ENCODE peak calls at places on chromosomes 7 and 10, in seven cellular contexts. One of them, this sample, is unnamed.

GRCh38 chr10:99548041-99548530 is 15.3 kb downstream of the NKX2-3 start:
- DNase-seq in AG20443: peak
- DNase-seq in NCI-H2081: no peak
- DNase-seq in ovary: no peak
- DNase-seq in activated CD4-positive, CD25-positive, alpha-beta regulatory T cell: no peak
- DNase-seq in GM20000: peak
- DNase-seq in Panc1: no peak
- DNase-seq in this sample: no peak

GRCh38 chr7:137298464-137298794 is 45.1 kb downstream of the PTN start:
- DNase-seq in NCI-H2081: peak
- DNase-seq in AG20443: no peak
- DNase-seq in GM20000: no peak
- DNase-seq in activated CD4-positive, CD25-positive, alpha-beta regulatory T cell: no peak
- DNase-seq in ovary: no peak
- DNase-seq in Panc1: no peak
- DNase-seq in this sample: no peak

GRCh38 chr10:128780379-128780778 is 654.2 kb upstream of the MKI67 start:
- DNase-seq in Panc1: no peak
- DNase-seq in AG20443: no peak
- DNase-seq in activated CD4-positive, CD25-positive, alpha-beta regulatory T cell: no peak
- DNase-seq in NCI-H2081: no peak
- DNase-seq in GM20000: no peak
- DNase-seq in ovary: no peak
- DNase-seq in this sample: no peak

GRCh38 chr10:61974611-61975010 is 73.1 kb downstream of the ARID5B start:
- DNase-seq in AG20443: no peak
- DNase-seq in GM20000: no peak
- DNase-seq in Panc1: no peak
- DNase-seq in ovary: peak
- DNase-seq in activated CD4-positive, CD25-positive, alpha-beta regulatory T cell: no peak
- DNase-seq in NCI-H2081: peak
- DNase-seq in this sample: no peak

GRCh38 chr10:21860718-21861117 is 142.8 kb downstream of the DNAJC1 start:
- DNase-seq in ovary: no peak
- DNase-seq in AG20443: no peak
- DNase-seq in activated CD4-positive, CD25-positive, alpha-beta regulatory T cell: no peak
- DNase-seq in Panc1: no peak
- DNase-seq in NCI-H2081: no peak
- DNase-seq in GM20000: no peak
- DNase-seq in this sample: no peak

GRCh38 chr7:130453051-130453450 is 12.2 kb upstream of the CEP41 start:
- DNase-seq in GM20000: no peak
- DNase-seq in AG20443: no peak
- DNase-seq in Panc1: no peak
- DNase-seq in activated CD4-positive, CD25-positive, alpha-beta regulatory T cell: no peak
- DNase-seq in NCI-H2081: no peak
- DNase-seq in ovary: no peak
- DNase-seq in this sample: no peak

GRCh38 chr7:80488406-80488805 is 23.5 kb downstream of the GNAT3 start:
- DNase-seq in Panc1: no peak
- DNase-seq in ovary: no peak
- DNase-seq in GM20000: no peak
- DNase-seq in AG20443: no peak
- DNase-seq in NCI-H2081: no peak
- DNase-seq in activated CD4-positive, CD25-positive, alpha-beta regulatory T cell: no peak
- DNase-seq in this sample: no peak

GRCh38 chr7:117731455-117731854 is 141.8 kb downstream of the CTTNBP2 start:
- DNase-seq in activated CD4-positive, CD25-positive, alpha-beta regulatory T cell: no peak
- DNase-seq in NCI-H2081: peak
- DNase-seq in ovary: no peak
- DNase-seq in AG20443: no peak
- DNase-seq in GM20000: peak
- DNase-seq in Panc1: no peak
- DNase-seq in this sample: no peak

GRCh38 chr10:13001041-13001886 is at the start of gene CCDC3:
- DNase-seq in AG20443: peak
- DNase-seq in Panc1: no peak
- DNase-seq in ovary: peak
- DNase-seq in NCI-H2081: peak
- DNase-seq in activated CD4-positive, CD25-positive, alpha-beta regulatory T cell: no peak
- DNase-seq in GM20000: peak
- DNase-seq in this sample: peak

GRCh38 chr10:8116926-8117493 is 62.5 kb downstream of the GATA3 start:
- DNase-seq in AG20443: no peak
- DNase-seq in GM20000: no peak
- DNase-seq in NCI-H2081: no peak
- DNase-seq in activated CD4-positive, CD25-positive, alpha-beta regulatory T cell: no peak
- DNase-seq in ovary: no peak
- DNase-seq in Panc1: no peak
- DNase-seq in this sample: no peak

GRCh38 chr10:29411666-29412335 is 122.9 kb downstream of the LYZL1 start:
- DNase-seq in GM20000: no peak
- DNase-seq in Panc1: no peak
- DNase-seq in activated CD4-positive, CD25-positive, alpha-beta regulatory T cell: no peak
- DNase-seq in NCI-H2081: no peak
- DNase-seq in ovary: no peak
- DNase-seq in AG20443: no peak
- DNase-seq in this sample: no peak

GRCh38 chr10:22481687-22482539 is 136.6 kb downstream of the SPAG6 start:
- DNase-seq in AG20443: peak
- DNase-seq in Panc1: no peak
- DNase-seq in GM20000: no peak
- DNase-seq in ovary: no peak
- DNase-seq in NCI-H2081: no peak
- DNase-seq in activated CD4-positive, CD25-positive, alpha-beta regulatory T cell: no peak
- DNase-seq in this sample: no peak

GRCh38 chr7:152144557-152145245 is 119.2 kb downstream of the GALNT11 start:
- DNase-seq in AG20443: no peak
- DNase-seq in ovary: no peak
- DNase-seq in GM20000: no peak
- DNase-seq in Panc1: no peak
- DNase-seq in activated CD4-positive, CD25-positive, alpha-beta regulatory T cell: no peak
- DNase-seq in NCI-H2081: no peak
- DNase-seq in this sample: no peak

GRCh38 chr10:72297281-72297967 is 23.7 kb downstream of the DDIT4 start:
- DNase-seq in activated CD4-positive, CD25-positive, alpha-beta regulatory T cell: peak
- DNase-seq in Panc1: no peak
- DNase-seq in ovary: peak
- DNase-seq in GM20000: peak
- DNase-seq in NCI-H2081: no peak
- DNase-seq in AG20443: peak
- DNase-seq in this sample: no peak

GRCh38 chr10:60298408-60299389 is 91.0 kb downstream of the ANK3 start:
- DNase-seq in GM20000: no peak
- DNase-seq in AG20443: no peak
- DNase-seq in Panc1: no peak
- DNase-seq in ovary: no peak
- DNase-seq in NCI-H2081: no peak
- DNase-seq in activated CD4-positive, CD25-positive, alpha-beta regulatory T cell: no peak
- DNase-seq in this sample: no peak

GRCh38 chr7:77989981-77990566 is 191.5 kb downstream of the PHTF2 start:
- DNase-seq in activated CD4-positive, CD25-positive, alpha-beta regulatory T cell: no peak
- DNase-seq in Panc1: no peak
- DNase-seq in NCI-H2081: no peak
- DNase-seq in ovary: no peak
- DNase-seq in AG20443: no peak
- DNase-seq in GM20000: no peak
- DNase-seq in this sample: no peak

GRCh38 chr7:55534262-55534915 is 37.9 kb downstream of the VOPP1 start:
- DNase-seq in NCI-H2081: no peak
- DNase-seq in Panc1: no peak
- DNase-seq in ovary: no peak
- DNase-seq in activated CD4-positive, CD25-positive, alpha-beta regulatory T cell: peak
- DNase-seq in AG20443: peak
- DNase-seq in GM20000: peak
- DNase-seq in this sample: no peak

GRCh38 chr10:77827383-77827782 is 99.2 kb downstream of the DLG5 start:
- DNase-seq in activated CD4-positive, CD25-positive, alpha-beta regulatory T cell: no peak
- DNase-seq in ovary: no peak
- DNase-seq in Panc1: no peak
- DNase-seq in AG20443: no peak
- DNase-seq in NCI-H2081: no peak
- DNase-seq in GM20000: no peak
- DNase-seq in this sample: no peak

GRCh38 chr10:58438986-58439385 is 53.8 kb downstream of the TFAM start:
- DNase-seq in activated CD4-positive, CD25-positive, alpha-beta regulatory T cell: no peak
- DNase-seq in NCI-H2081: no peak
- DNase-seq in Panc1: no peak
- DNase-seq in ovary: no peak
- DNase-seq in GM20000: no peak
- DNase-seq in AG20443: no peak
- DNase-seq in this sample: no peak

GRCh38 chr7:927031-927671 is 27.3 kb downstream of the ADAP1 start:
- DNase-seq in activated CD4-positive, CD25-positive, alpha-beta regulatory T cell: no peak
- DNase-seq in ovary: no peak
- DNase-seq in AG20443: no peak
- DNase-seq in Panc1: no peak
- DNase-seq in NCI-H2081: no peak
- DNase-seq in GM20000: no peak
- DNase-seq in this sample: no peak

GRCh38 chr7:85483205-85483604 is 296.3 kb upstream of the SEMA3D start:
- DNase-seq in ovary: no peak
- DNase-seq in Panc1: no peak
- DNase-seq in GM20000: no peak
- DNase-seq in NCI-H2081: no peak
- DNase-seq in activated CD4-positive, CD25-positive, alpha-beta regulatory T cell: no peak
- DNase-seq in AG20443: peak
- DNase-seq in this sample: no peak

GRCh38 chr7:87359366-87359765 is 13.9 kb downstream of the CROT start:
- DNase-seq in GM20000: no peak
- DNase-seq in activated CD4-positive, CD25-positive, alpha-beta regulatory T cell: no peak
- DNase-seq in NCI-H2081: no peak
- DNase-seq in ovary: no peak
- DNase-seq in AG20443: peak
- DNase-seq in Panc1: no peak
- DNase-seq in this sample: no peak

GRCh38 chr7:143358626-143359025 is 3.9 kb downstream of the FAM131B start:
- DNase-seq in activated CD4-positive, CD25-positive, alpha-beta regulatory T cell: no peak
- DNase-seq in GM20000: no peak
- DNase-seq in Panc1: no peak
- DNase-seq in NCI-H2081: no peak
- DNase-seq in AG20443: no peak
- DNase-seq in ovary: no peak
- DNase-seq in this sample: no peak

GRCh38 chr7:81150951-81151361 is 232.1 kb upstream of the SEMA3C start:
- DNase-seq in Panc1: no peak
- DNase-seq in AG20443: peak
- DNase-seq in GM20000: no peak
- DNase-seq in activated CD4-positive, CD25-positive, alpha-beta regulatory T cell: no peak
- DNase-seq in ovary: no peak
- DNase-seq in NCI-H2081: peak
- DNase-seq in this sample: no peak

GRCh38 chr7:29040570-29040906 is 82.4 kb upstream of the TRIL start:
- DNase-seq in activated CD4-positive, CD25-positive, alpha-beta regulatory T cell: no peak
- DNase-seq in AG20443: no peak
- DNase-seq in Panc1: no peak
- DNase-seq in GM20000: no peak
- DNase-seq in NCI-H2081: no peak
- DNase-seq in ovary: no peak
- DNase-seq in this sample: no peak

GRCh38 chr7:49403844-49404243 is 369.6 kb upstream of the VWC2 start:
- DNase-seq in Panc1: no peak
- DNase-seq in ovary: no peak
- DNase-seq in AG20443: no peak
- DNase-seq in GM20000: no peak
- DNase-seq in activated CD4-positive, CD25-positive, alpha-beta regulatory T cell: no peak
- DNase-seq in NCI-H2081: no peak
- DNase-seq in this sample: no peak